ENCODE peak calls at places on chromosomes 11 and 22, in five cellular contexts. R, M, N, D and G are unnamed samples.

GRCh38 chr11:2140411-2141400 is 1.5 kb upstream of the IGF2 start:
- DNase-seq in D (no peak), R (no peak), N (no peak), M (no peak), G (no peak)

GRCh38 chr11:75472081-75472732 is 39.2 kb upstream of the KLHL35 start:
- DNase-seq in N (no peak), R (no peak), M (no peak), D (no peak), G (no peak)

GRCh38 chr11:60836866-60837510 is 4.9 kb upstream of the CCDC86 start:
- DNase-seq in M (no peak), N (no peak), R (no peak), D (no peak), G (no peak)

GRCh38 chr11:43934359-43935130 is 7.9 kb upstream of the C11orf96 start:
- DNase-seq in R (no peak), N (no peak), M (no peak), D (no peak), G (no peak)

GRCh38 chr11:24697722-24698121 is 200.9 kb downstream of the LUZP2 start:
- DNase-seq in D (peak), M (no peak), N (no peak), R (no peak), G (peak)

GRCh38 chr11:77113382-77114088 is 10.9 kb downstream of the OMP start:
- DNase-seq in D (peak), R (no peak), M (no peak), N (no peak), G (peak)

GRCh38 chr11:8178297-8178696 is 9.5 kb upstream of the RIC3 start:
- DNase-seq in M (no peak), N (no peak), D (no peak), R (no peak), G (no peak)

GRCh38 chr11:60363542-60364525 is 14.5 kb upstream of the MS4A7 start:
- DNase-seq in D (peak), R (peak), M (peak), N (peak), G (peak)

GRCh38 chr11:38315151-38315550 is 1717.1 kb upstream of the RAG2 start:
- DNase-seq in N (no peak), D (no peak), M (no peak), R (no peak), G (peak)

GRCh38 chr11:101445761-101446160 is 138.0 kb downstream of the TRPC6 start:
- DNase-seq in M (no peak), D (no peak), N (no peak), R (no peak), G (no peak)

GRCh38 chr22:25364281-25364680 is 144.8 kb downstream of the CRYBB2 start:
- DNase-seq in D (no peak), R (no peak), N (no peak), M (no peak), G (no peak)